ENCODE peak calls at places on chromosomes 1 and 21, in seven cellular contexts. I, C, X, R, T, F and W are unnamed samples.

GRCh38 chr21:36575306-36575705 is 95.4 kb upstream of the CLDN14 start:
- DNase-seq in I (no peak), C (no peak), X (no peak), R (no peak), T (no peak), F (no peak), W (no peak)

GRCh38 chr1:5770981-5771765 is 221.1 kb downstream of the NPHP4 start:
- DNase-seq in I (no peak), C (no peak), X (no peak), R (no peak), T (peak; percentile 64), F (peak; percentile 5), W (no peak)

GRCh38 chr1:63537940-63538339 is 14.6 kb downstream of the EFCAB7 start:
- DNase-seq in I (no peak), C (no peak), X (no peak), R (no peak), T (no peak), F (peak; percentile 55), W (no peak)

GRCh38 chr1:203630697-203631096 is 4.1 kb downstream of the ATP2B4 start:
- DNase-seq in I (no peak), C (no peak), X (no peak), R (no peak), T (no peak), F (peak; percentile 47), W (no peak)

GRCh38 chr1:221961532-221962292 is 219.8 kb upstream of the DUSP10 start:
- DNase-seq in I (peak; percentile 46), C (no peak), X (no peak), R (peak; percentile 86), T (no peak), F (peak; percentile 53), W (no peak)

GRCh38 chr1:94926915-94927404 is at the start of gene CNN3:
- DNase-seq in I (peak; percentile 94), C (peak; percentile 68), X (peak; percentile 94), R (peak; percentile 92), T (peak; percentile 92), F (peak; percentile 98), W (peak; percentile 89)

GRCh38 chr1:228691926-228692325 is 43.4 kb upstream of the RHOU start:
- DNase-seq in I (no peak), C (no peak), X (peak; percentile 70), R (peak; percentile 43), T (peak; percentile 49), F (peak; percentile 53), W (peak; percentile 80)

GRCh38 chr1:207938016-207938415 is 27.1 kb upstream of the CD34 start:
- DNase-seq in I (no peak), C (no peak), X (peak; percentile 33), R (no peak), T (no peak), F (peak; percentile 35), W (no peak)

GRCh38 chr1:158025576-158026230 is 32.3 kb downstream of the KIRREL1 start:
- DNase-seq in I (no peak), C (no peak), X (no peak), R (no peak), T (no peak), F (no peak), W (no peak)

GRCh38 chr1:50300303-50300702 is 122.9 kb downstream of the DMRTA2 start:
- DNase-seq in I (no peak), C (no peak), X (no peak), R (no peak), T (peak; percentile 31), F (no peak), W (no peak)

GRCh38 chr1:61163794-61164193 is 81.4 kb downstream of the NFIA start:
- DNase-seq in I (no peak), C (no peak), X (no peak), R (no peak), T (no peak), F (peak; percentile 51), W (no peak)

GRCh38 chr1:103489881-103490280 is 35.6 kb upstream of the RNPC3 start:
- DNase-seq in I (no peak), C (no peak), X (no peak), R (peak; percentile 32), T (no peak), F (peak; percentile 30), W (no peak)

GRCh38 chr21:31900121-31900895 is 27.5 kb downstream of the HUNK start:
- DNase-seq in I (no peak), C (no peak), X (no peak), R (no peak), T (no peak), F (no peak), W (peak; percentile 67)

GRCh38 chr1:234326493-234327366 is 46.5 kb upstream of the COA6 start:
- DNase-seq in I (no peak), C (no peak), X (peak; percentile 46), R (peak; percentile 41), T (peak; percentile 70), F (peak; percentile 54), W (peak; percentile 42)

GRCh38 chr1:27979151-27979858 is 19.5 kb downstream of the XKR8 start:
- DNase-seq in I (no peak), C (no peak), X (no peak), R (peak; percentile 41), T (no peak), F (peak; percentile 88), W (no peak)

GRCh38 chr21:18041012-18041411 is 203.6 kb upstream of the CHODL start:
- DNase-seq in I (no peak), C (no peak), X (no peak), R (no peak), T (peak; percentile 60), F (no peak), W (no peak)

GRCh38 chr1:60458111-60458510 is 384.5 kb upstream of the C1orf87 start:
- DNase-seq in I (no peak), C (no peak), X (no peak), R (no peak), T (no peak), F (peak; percentile 75), W (no peak)

GRCh38 chr1:224800486-224801119 is 128.9 kb upstream of the DNAH14 start:
- DNase-seq in I (no peak), C (no peak), X (no peak), R (no peak), T (no peak), F (no peak), W (no peak)

GRCh38 chr1:201113451-201114244 is 1.4 kb upstream of the CACNA1S start:
- DNase-seq in I (no peak), C (no peak), X (no peak), R (no peak), T (no peak), F (no peak), W (no peak)

GRCh38 chr21:42496839-42497202 is 797 bp upstream of the RSPH1 start:
- DNase-seq in I (peak; percentile 67), C (no peak), X (no peak), R (no peak), T (no peak), F (no peak), W (no peak)

GRCh38 chr1:200905411-200906052 is 10.8 kb downstream of the INAVA start:
- DNase-seq in I (no peak), C (no peak), X (no peak), R (peak; percentile 89), T (no peak), F (no peak), W (no peak)

GRCh38 chr1:226309398-226310122 is 596 bp upstream of the LIN9 start:
- DNase-seq in I (peak; percentile 46), C (no peak), X (no peak), R (no peak), T (no peak), F (no peak), W (no peak)

GRCh38 chr1:59302871-59303270 is 6.0 kb downstream of the FGGY start:
- DNase-seq in I (no peak), C (no peak), X (no peak), R (no peak), T (no peak), F (no peak), W (no peak)

GRCh38 chr1:59305188-59305587 is 8.3 kb downstream of the FGGY start:
- DNase-seq in I (no peak), C (no peak), X (no peak), R (no peak), T (no peak), F (no peak), W (no peak)

GRCh38 chr1:59310527-59310926 is 13.6 kb downstream of the FGGY start:
- DNase-seq in I (no peak), C (no peak), X (no peak), R (no peak), T (no peak), F (no peak), W (no peak)

DNA sequence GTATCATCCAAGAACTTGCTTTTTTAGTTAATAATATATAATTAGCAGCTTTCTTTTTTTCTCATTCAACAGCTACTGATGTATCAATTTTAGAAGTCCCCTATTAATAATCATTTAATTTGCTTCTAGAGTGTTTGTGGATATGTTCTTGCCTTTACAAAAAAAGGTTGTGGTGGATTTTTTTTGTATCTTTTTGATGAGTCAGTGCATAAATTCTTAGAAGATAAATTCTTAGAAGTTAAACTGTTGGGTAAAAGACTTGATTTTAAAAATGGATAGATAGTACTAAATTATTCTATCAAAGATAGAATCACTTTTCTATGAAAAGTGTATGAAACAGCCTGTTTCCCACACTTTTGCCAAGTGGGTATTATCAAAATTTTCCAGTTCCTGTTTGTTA is 11.9 kb downstream of the FGGY start:
- DNase-seq in I (no peak), C (no peak), X (no peak), R (no peak), T (no peak), F (no peak), W (no peak)
- H3K4me3 ChIP-seq in I (no peak overlapping the region), C (no peak overlapping the region), X (no peak overlapping the region), R (no peak overlapping the region), T (no peak overlapping the region), F (no peak overlapping the region), W (no peak overlapping the region)

DNA sequence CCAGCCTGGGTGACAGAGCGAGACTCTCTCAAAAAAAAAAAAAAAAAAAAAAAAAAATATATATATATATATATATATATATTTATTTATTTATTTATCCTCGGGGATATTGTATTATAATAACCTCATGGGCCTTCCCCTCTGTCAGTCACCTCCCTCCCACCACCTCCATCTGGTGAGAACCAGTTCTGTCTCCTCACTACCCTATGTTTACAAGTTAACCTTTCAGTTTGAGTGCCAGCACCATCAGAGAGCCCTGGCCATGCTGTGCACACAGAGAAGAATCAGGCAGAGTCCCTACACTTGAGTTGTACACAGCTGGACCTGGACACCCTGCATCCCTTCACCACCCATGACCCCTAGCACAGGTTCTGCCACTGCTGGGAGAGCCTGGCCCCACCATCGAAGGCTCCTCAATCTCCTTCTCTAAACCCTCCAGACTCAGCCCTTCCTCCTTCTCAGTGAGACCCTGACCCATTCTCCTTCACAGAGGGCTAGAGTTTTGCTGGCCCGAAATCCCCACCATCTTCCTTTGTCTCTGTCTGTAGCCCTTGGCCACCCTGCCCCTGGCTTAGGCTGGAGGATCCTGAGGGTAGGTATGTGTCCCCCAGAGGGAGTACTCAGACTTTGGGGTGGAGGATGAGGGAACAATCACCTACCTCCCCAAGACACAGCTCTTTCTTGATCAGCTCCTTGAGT is 1.2 kb downstream of the S100A5 start:
- DNase-seq in I (no peak), C (no peak), X (no peak), R (no peak), T (no peak), F (no peak), W (no peak)
- H3K4me1 ChIP-seq in I (peaks cover 63% of the 10 kb centered on the region), C (peaks cover 22% of the 10 kb centered on the region), X (peaks cover 3% of the 10 kb centered on the region), R (peaks cover 57% of the 10 kb centered on the region), T (peaks cover 37% of the 10 kb centered on the region), F (peaks cover 51% of the 10 kb centered on the region), W (peaks cover 31% of the 10 kb centered on the region)

GRCh38 chr21:33007747-33008146 is 18.0 kb upstream of the OLIG2 start:
- DNase-seq in I (no peak), C (no peak), X (no peak), R (no peak), T (no peak), F (no peak), W (no peak)
- H3K4me3 ChIP-seq in I (no peak overlapping the region), C (no peak overlapping the region), X (no peak overlapping the region), R (no peak overlapping the region), T (no peak overlapping the region), F (no peak overlapping the region), W (no peak overlapping the region)

GRCh38 chr1:11799896-11800295 is 5.9 kb downstream of the MTHFR start:
- DNase-seq in I (no peak), C (no peak), X (no peak), R (no peak), T (no peak), F (no peak), W (no peak)
- H3K4me1 ChIP-seq in I (peaks cover 64% of the 10 kb centered on the region), C (peaks cover 34% of the 10 kb centered on the region), X (peaks cover 16% of the 10 kb centered on the region), R (peaks cover 28% of the 10 kb centered on the region), T (peaks cover 3% of the 10 kb centered on the region), F (peaks cover 52% of the 10 kb centered on the region), W (peaks cover 27% of the 10 kb centered on the region)